ENCODE peak calls at places on chromosomes 5 and 9, in seven cellular contexts. One of them, this sample, is unnamed.
A peak's percentile ranks its signal among the peaks of the same experiment; 100 is the strongest.

GRCh38 chr5:132226516-132227234 is 978 bp downstream of the P4HA2 start:
- DNase-seq in NCI-H1105: no peak
- DNase-seq in HuH-7: no peak
- DNase-seq in stimulated activated CD8-positive, alpha-beta memory T cell treated with anti-CD3 and anti-CD28 coated beads, Interleukin-2, amount 100 ng/mL, for 48 hours: no peak
- DNase-seq in fibroblast of lung: peak; percentile 59
- DNase-seq in EL: peak; percentile 36
- DNase-seq in T follicular helper cell: no peak
- DNase-seq in this sample: no peak

GRCh38 chr9:17859228-17859627 is 280.4 kb downstream of the SH3GL2 start:
- DNase-seq in HuH-7: no peak
- DNase-seq in NCI-H1105: no peak
- DNase-seq in fibroblast of lung: no peak
- DNase-seq in stimulated activated CD8-positive, alpha-beta memory T cell treated with anti-CD3 and anti-CD28 coated beads, Interleukin-2, amount 100 ng/mL, for 48 hours: no peak
- DNase-seq in T follicular helper cell: no peak
- DNase-seq in EL: no peak
- DNase-seq in this sample: no peak

GRCh38 chr9:4494806-4495205 is 4.5 kb downstream of the SLC1A1 start:
- DNase-seq in fibroblast of lung: no peak
- DNase-seq in T follicular helper cell: no peak
- DNase-seq in EL: no peak
- DNase-seq in NCI-H1105: no peak
- DNase-seq in HuH-7: no peak
- DNase-seq in stimulated activated CD8-positive, alpha-beta memory T cell treated with anti-CD3 and anti-CD28 coated beads, Interleukin-2, amount 100 ng/mL, for 48 hours: no peak
- DNase-seq in this sample: no peak

GRCh38 chr5:11050596-11051304 is 289.7 kb upstream of the DAP start:
- DNase-seq in NCI-H1105: no peak
- DNase-seq in T follicular helper cell: no peak
- DNase-seq in stimulated activated CD8-positive, alpha-beta memory T cell treated with anti-CD3 and anti-CD28 coated beads, Interleukin-2, amount 100 ng/mL, for 48 hours: no peak
- DNase-seq in fibroblast of lung: no peak
- DNase-seq in HuH-7: no peak
- DNase-seq in EL: peak; percentile 31
- DNase-seq in this sample: no peak

GRCh38 chr9:12538842-12539584 is 154.2 kb upstream of the TYRP1 start:
- DNase-seq in stimulated activated CD8-positive, alpha-beta memory T cell treated with anti-CD3 and anti-CD28 coated beads, Interleukin-2, amount 100 ng/mL, for 48 hours: no peak
- DNase-seq in NCI-H1105: no peak
- DNase-seq in fibroblast of lung: no peak
- DNase-seq in T follicular helper cell: no peak
- DNase-seq in HuH-7: peak; percentile 1
- DNase-seq in EL: no peak
- DNase-seq in this sample: no peak

GRCh38 chr5:9437741-9438240 is 108.1 kb downstream of the SEMA5A start:
- DNase-seq in T follicular helper cell: no peak
- DNase-seq in stimulated activated CD8-positive, alpha-beta memory T cell treated with anti-CD3 and anti-CD28 coated beads, Interleukin-2, amount 100 ng/mL, for 48 hours: no peak
- DNase-seq in HuH-7: no peak
- DNase-seq in fibroblast of lung: peak; percentile 75
- DNase-seq in NCI-H1105: no peak
- DNase-seq in EL: peak; percentile 92
- DNase-seq in this sample: no peak

GRCh38 chr9:119963798-119964372 is 594.6 kb upstream of the BRINP1 start:
- DNase-seq in stimulated activated CD8-positive, alpha-beta memory T cell treated with anti-CD3 and anti-CD28 coated beads, Interleukin-2, amount 100 ng/mL, for 48 hours: no peak
- DNase-seq in T follicular helper cell: no peak
- DNase-seq in fibroblast of lung: peak; percentile 65
- DNase-seq in NCI-H1105: no peak
- DNase-seq in EL: peak; percentile 94
- DNase-seq in HuH-7: no peak
- DNase-seq in this sample: no peak

GRCh38 chr5:1479066-1479465 is 33.8 kb upstream of the SLC6A3 start:
- DNase-seq in NCI-H1105: no peak
- DNase-seq in EL: no peak
- DNase-seq in HuH-7: no peak
- DNase-seq in T follicular helper cell: no peak
- DNase-seq in stimulated activated CD8-positive, alpha-beta memory T cell treated with anti-CD3 and anti-CD28 coated beads, Interleukin-2, amount 100 ng/mL, for 48 hours: no peak
- DNase-seq in fibroblast of lung: no peak
- DNase-seq in this sample: no peak

GRCh38 chr5:63686938-63687337 is 275.3 kb downstream of the HTR1A start:
- DNase-seq in NCI-H1105: no peak
- DNase-seq in T follicular helper cell: no peak
- DNase-seq in fibroblast of lung: no peak
- DNase-seq in stimulated activated CD8-positive, alpha-beta memory T cell treated with anti-CD3 and anti-CD28 coated beads, Interleukin-2, amount 100 ng/mL, for 48 hours: no peak
- DNase-seq in EL: no peak
- DNase-seq in HuH-7: no peak
- DNase-seq in this sample: no peak

GRCh38 chr9:98775831-98776441 is 20.4 kb downstream of the ANKS6 start:
- DNase-seq in fibroblast of lung: peak; percentile 81
- DNase-seq in T follicular helper cell: no peak
- DNase-seq in stimulated activated CD8-positive, alpha-beta memory T cell treated with anti-CD3 and anti-CD28 coated beads, Interleukin-2, amount 100 ng/mL, for 48 hours: no peak
- DNase-seq in HuH-7: peak; percentile 84
- DNase-seq in EL: peak; percentile 73
- DNase-seq in NCI-H1105: peak; percentile 39
- DNase-seq in this sample: peak; percentile 47

GRCh38 chr5:124342027-124342471 is 404.4 kb downstream of the ZNF608 start:
- DNase-seq in NCI-H1105: no peak
- DNase-seq in T follicular helper cell: no peak
- DNase-seq in stimulated activated CD8-positive, alpha-beta memory T cell treated with anti-CD3 and anti-CD28 coated beads, Interleukin-2, amount 100 ng/mL, for 48 hours: no peak
- DNase-seq in fibroblast of lung: peak; percentile 97
- DNase-seq in EL: peak; percentile 42
- DNase-seq in HuH-7: no peak
- DNase-seq in this sample: no peak

GRCh38 chr5:848671-849111 is 2.1 kb downstream of the ZDHHC11 start:
- DNase-seq in NCI-H1105: no peak
- DNase-seq in T follicular helper cell: no peak
- DNase-seq in stimulated activated CD8-positive, alpha-beta memory T cell treated with anti-CD3 and anti-CD28 coated beads, Interleukin-2, amount 100 ng/mL, for 48 hours: no peak
- DNase-seq in EL: no peak
- DNase-seq in HuH-7: no peak
- DNase-seq in fibroblast of lung: no peak
- DNase-seq in this sample: no peak

GRCh38 chr9:128638580-128638979 is 18.1 kb downstream of the DYNC2I2 start:
- DNase-seq in stimulated activated CD8-positive, alpha-beta memory T cell treated with anti-CD3 and anti-CD28 coated beads, Interleukin-2, amount 100 ng/mL, for 48 hours: no peak
- DNase-seq in EL: no peak
- DNase-seq in T follicular helper cell: no peak
- DNase-seq in HuH-7: no peak
- DNase-seq in NCI-H1105: no peak
- DNase-seq in fibroblast of lung: no peak
- DNase-seq in this sample: no peak